ENCODE peak calls at places on chromosomes 11 and 22, in seven cellular contexts. N is stomach, Z is uterus, D is breast epithelium, T is HCT116, K is suprapubic skin, J is H1. M is an unnamed sample.

GRCh38 chr11:23932485-23932898 is 564.4 kb upstream of the LUZP2 start:
- DNase-seq in J (no peak), Z (no peak), K (no peak), N (no peak), D (no peak), T (no peak), M (no peak)

GRCh38 chr11:93936416-93936815 is 84.7 kb upstream of the HEPHL1 start:
- DNase-seq in T (no peak), Z (no peak), D (no peak), J (no peak), N (no peak), K (no peak), M (no peak)

GRCh38 chr11:64245797-64246623 is 733 bp downstream of the PPP1R14B start:
- DNase-seq in K (peak; percentile 94), J (no peak), T (no peak), N (peak; percentile 70), D (peak; percentile 69), Z (peak; percentile 75), M (no peak)

GRCh38 chr11:95999604-96000003 is 75.7 kb upstream of the MTMR2 start:
- DNase-seq in T (no peak), K (no peak), J (no peak), D (no peak), Z (no peak), N (no peak), M (no peak)

GRCh38 chr22:20569059-20570058 is 61.9 kb downstream of the MED15 start:
- DNase-seq in J (no peak), N (peak; percentile 71), Z (peak; percentile 67), K (peak; percentile 90), T (peak; percentile 78), D (peak; percentile 91), M (no peak)

GRCh38 chr11:70713988-70714665 is 315.8 kb downstream of the CTTN start:
- DNase-seq in J (peak; percentile 70), K (no peak), Z (no peak), T (no peak), D (no peak), N (no peak), M (no peak)

GRCh38 chr11:82867495-82868082 is 32.6 kb downstream of the PRCP start:
- DNase-seq in Z (peak; percentile 89), J (peak; percentile 83), N (peak; percentile 79), T (peak; percentile 64), K (peak; percentile 81), D (peak; percentile 51), M (peak; percentile 44)

GRCh38 chr22:29842740-29843139 is 4.7 kb upstream of the ASCC2 start:
- DNase-seq in Z (no peak), J (no peak), N (no peak), D (no peak), T (no peak), K (no peak), M (no peak)

GRCh38 chr11:106156290-106156937 is 79.0 kb downstream of the AASDHPPT start:
- DNase-seq in T (peak; percentile 26), J (no peak), K (no peak), D (no peak), Z (peak; percentile 75), N (peak; percentile 34), M (no peak)

GRCh38 chr11:134949716-134950115 is 537.7 kb upstream of the B3GAT1 start:
- DNase-seq in K (no peak), J (no peak), T (no peak), Z (no peak), D (no peak), N (no peak), M (no peak)

GRCh38 chr11:31958086-31958735 is 132.7 kb upstream of the RCN1 start:
- DNase-seq in D (no peak), J (peak; percentile 97), K (no peak), N (peak; percentile 60), T (peak; percentile 40), Z (no peak), M (no peak)

GRCh38 chr11:43908191-43908590 is 27.6 kb downstream of the ALKBH3 start:
- DNase-seq in D (no peak), J (no peak), K (no peak), Z (no peak), T (no peak), N (no peak), M (no peak)

GRCh38 chr11:119175493-119176077 is 7.1 kb downstream of the NLRX1 start:
- DNase-seq in K (no peak), N (no peak), D (no peak), T (no peak), Z (no peak), J (no peak), M (no peak)

GRCh38 chr11:58216476-58216875 is 4.0 kb downstream of the OR1S1 start:
- DNase-seq in Z (no peak), D (no peak), T (no peak), J (no peak), N (no peak), K (no peak), M (no peak)

GRCh38 chr22:43828711-43829447 is 16.8 kb upstream of the EFCAB6 start:
- DNase-seq in T (no peak), K (peak; percentile 93), J (no peak), N (no peak), D (no peak), Z (no peak), M (no peak)
- TF ChIP-seq CTCF in T (no peak), K (no peak), J (peak; percentile 38), N (no peak), D (no peak), Z (no peak), M (peak; percentile 7)

GRCh38 chr22:37641251-37641949 is 1.9 kb downstream of the SH3BP1 start:
- DNase-seq in D (no peak), T (no peak), J (no peak), N (no peak), K (no peak), Z (no peak), M (no peak)

GRCh38 chr22:37638351-37639069 is 959 bp upstream of the SH3BP1 start:
- DNase-seq in Z (no peak), K (no peak), D (no peak), T (no peak), J (no peak), N (peak; percentile 43), M (no peak)

GRCh38 chr22:37639771-37640590 is 512 bp downstream of the SH3BP1 start:
- DNase-seq in J (no peak), N (no peak), K (no peak), T (no peak), D (no peak), Z (no peak), M (no peak)

GRCh38 chr22:37639070-37639760 is at the start of gene SH3BP1:
- DNase-seq in D (no peak), N (peak; percentile 59), Z (peak; percentile 57), J (peak; percentile 86), K (no peak), T (no peak), M (no peak)

DNA sequence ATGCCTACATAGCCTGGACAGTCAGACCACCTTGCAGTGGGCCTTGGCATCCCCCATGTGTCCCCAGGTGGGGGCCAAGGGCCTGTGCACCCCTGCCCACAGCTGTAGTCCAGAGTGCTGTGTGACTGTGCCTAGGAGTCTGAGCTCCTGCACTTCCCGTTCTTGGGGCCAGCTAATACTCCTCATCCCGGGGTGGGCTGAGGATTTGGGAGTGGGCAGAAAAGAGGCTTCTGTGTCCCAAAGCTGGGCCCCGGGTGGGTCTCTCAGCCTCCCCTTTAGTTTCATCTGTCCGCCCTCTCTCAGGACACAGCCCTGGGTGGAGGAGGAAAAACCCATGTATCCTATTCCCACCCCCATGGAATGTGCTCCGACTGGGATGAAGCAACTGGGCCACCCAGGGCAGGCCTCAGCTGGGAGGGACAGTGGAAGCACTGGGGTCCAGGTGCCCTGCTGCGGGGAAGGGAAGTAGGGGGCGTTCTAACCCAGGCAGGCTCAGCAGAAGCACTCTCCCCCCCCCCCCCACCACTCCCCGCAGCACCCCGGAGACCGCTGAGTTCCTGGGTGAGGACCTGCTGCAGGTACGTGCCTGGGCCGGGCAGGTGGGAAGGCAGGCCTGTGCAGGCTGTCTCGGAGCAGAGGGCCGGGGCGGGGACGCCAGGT is 1.3 kb downstream of the SH3BP1 start:
- DNase-seq in K (no peak), J (no peak), T (no peak), D (no peak), N (no peak), Z (no peak), M (no peak)
- H3K4me1 ChIP-seq in K (peaks cover 66% of the 10 kb centered on the region), J (peaks cover 14% of the 10 kb centered on the region), T (peaks cover 31% of the 10 kb centered on the region), D (peaks cover 20% of the 10 kb centered on the region), N (peaks cover 43% of the 10 kb centered on the region), Z (peaks cover 14% of the 10 kb centered on the region), M (peaks cover 40% of the 10 kb centered on the region)

GRCh38 chr11:33735166-33735425 is 1.1 kb downstream of the CD59 start:
- DNase-seq in K (no peak), N (no peak), Z (no peak), T (no peak), D (no peak), J (no peak), M (no peak)

GRCh38 chr11:33734441-33735165 is 1.6 kb downstream of the CD59 start:
- DNase-seq in K (peak; percentile 73), Z (no peak), T (no peak), D (peak; percentile 60), J (no peak), N (peak; percentile 55), M (no peak)

GRCh38 chr11:33735426-33736147 is 636 bp downstream of the CD59 start:
- DNase-seq in D (peak; percentile 25), K (peak; percentile 67), Z (no peak), N (peak; percentile 50), J (peak; percentile 54), T (no peak), M (no peak)

GRCh38 chr11:33737362-33737821 is 1.2 kb upstream of the CD59 start:
- DNase-seq in J (no peak), D (no peak), K (no peak), N (no peak), Z (no peak), T (no peak), M (no peak)

DNA sequence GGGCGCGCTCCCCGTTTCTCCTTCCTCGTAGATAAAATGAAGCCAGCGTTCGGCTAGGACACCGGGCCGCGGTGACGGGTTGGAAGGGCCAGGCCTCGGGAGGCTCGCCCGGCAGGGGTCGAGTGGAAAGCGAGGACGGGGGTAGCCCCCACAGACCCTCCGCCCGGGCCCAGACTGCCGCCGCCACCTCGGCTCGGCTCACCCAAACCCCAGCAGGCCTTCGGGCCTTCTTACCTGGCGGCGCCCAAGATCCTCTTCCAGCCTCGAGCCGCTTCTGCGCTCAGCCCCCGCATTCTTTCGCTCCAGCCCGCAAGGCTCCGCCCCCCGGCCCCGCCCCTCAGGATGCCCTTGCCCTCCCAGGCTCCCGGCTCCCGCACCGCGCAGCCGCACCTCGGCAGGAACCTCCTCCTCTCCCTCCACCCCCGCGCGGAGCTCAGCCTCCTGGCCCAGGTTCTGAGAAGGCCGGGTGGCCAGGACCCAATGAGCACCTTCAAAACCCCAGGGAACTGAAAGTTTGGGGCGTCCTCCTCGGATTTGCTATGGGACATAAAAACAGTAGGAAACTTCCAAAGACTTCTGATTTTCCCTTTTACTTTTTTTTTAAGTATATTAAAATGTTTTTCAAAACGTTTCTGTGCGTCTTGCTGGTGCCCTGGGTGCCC is at the start of gene CD59:
- DNase-seq in D (peak; percentile 95), J (peak; percentile 99), N (peak; percentile 98), T (peak; percentile 76), Z (peak; percentile 96), K (peak; percentile 98), M (peak; percentile 40)
- TF ChIP-seq POLR2A in D (peak; percentile 89), J (peak; percentile 93), N (peak; percentile 74), T (peak; percentile 82), Z (peak; percentile 92), K (peak; percentile 92), M (peak; percentile 93)

GRCh38 chr22:50640857-50641647 is 13.1 kb upstream of the ARSA start:
- DNase-seq in K (no peak), T (no peak), J (peak; percentile 48), D (no peak), Z (no peak), N (peak; percentile 8), M (no peak)

GRCh38 chr22:50641696-50642607 is 14.0 kb upstream of the ARSA start:
- DNase-seq in D (no peak), K (no peak), Z (peak; percentile 32), J (peak; percentile 79), T (no peak), N (no peak), M (no peak)
- TF ChIP-seq CTCF in D (no peak), K (no peak), Z (peak; percentile 51), J (peak; percentile 45), T (no peak), N (no peak), M (peak; percentile 19)